ENCODE peak calls at places on chromosomes 7 and 10, in eight cellular contexts. R, K, T, U, F, A, V and C are unnamed samples.

GRCh38 chr10:85642082-85642420 is 724.5 kb downstream of the GRID1 start:
- DNase-seq in R (no peak), K (no peak), T (no peak), U (no peak), F (no peak), A (no peak), V (peak), C (peak)

GRCh38 chr10:8520382-8520781 is 465.9 kb downstream of the GATA3 start:
- DNase-seq in R (no peak), K (no peak), T (no peak), U (no peak), F (no peak), A (no peak), V (no peak), C (no peak)

GRCh38 chr7:145989469-145989868 is 127.1 kb upstream of the CNTNAP2 start:
- DNase-seq in R (no peak), K (no peak), T (no peak), U (no peak), F (no peak), A (no peak), V (no peak), C (no peak)

GRCh38 chr7:11625669-11626068 is 206.3 kb downstream of the THSD7A start:
- DNase-seq in R (no peak), K (no peak), T (no peak), U (no peak), F (no peak), A (peak), V (peak), C (peak)

GRCh38 chr7:91089382-91089963 is 174.8 kb upstream of the FZD1 start:
- DNase-seq in R (peak), K (no peak), T (no peak), U (no peak), F (peak), A (peak), V (peak), C (peak)

GRCh38 chr10:124356706-124357582 is 61.8 kb downstream of the OAT start:
- DNase-seq in R (no peak), K (no peak), T (peak), U (no peak), F (no peak), A (no peak), V (no peak), C (no peak)

GRCh38 chr10:113226404-113226803 is 276.4 kb downstream of the TCF7L2 start:
- DNase-seq in R (no peak), K (no peak), T (no peak), U (no peak), F (no peak), A (no peak), V (no peak), C (peak)

GRCh38 chr7:32204361-32205018 is 134.3 kb upstream of the PDE1C start:
- DNase-seq in R (no peak), K (no peak), T (no peak), U (no peak), F (peak), A (peak), V (no peak), C (peak)

GRCh38 chr10:78300526-78300925 is 266.9 kb downstream of the RPS24 start:
- DNase-seq in R (no peak), K (no peak), T (no peak), U (no peak), F (no peak), A (no peak), V (no peak), C (no peak)

GRCh38 chr7:127824682-127825081 is 172.7 kb downstream of the SND1 start:
- DNase-seq in R (no peak), K (no peak), T (no peak), U (no peak), F (no peak), A (no peak), V (no peak), C (no peak)

GRCh38 chr7:128155100-128155763 is 85.8 kb upstream of the LEP start:
- DNase-seq in R (no peak), K (no peak), T (peak), U (no peak), F (no peak), A (no peak), V (no peak), C (no peak)